ENCODE peak calls at places on chromosome 2, in seven cellular contexts. M, E, D, X, J, N and I are unnamed samples.
A peak's percentile ranks its signal among the peaks of the same experiment; 100 is the strongest.

GRCh38 chr2:120352701-120353590 is 7.0 kb downstream of the INHBB start:
- DNase-seq in J (no peak), D (no peak), N (no peak), M (no peak), X (no peak), E (no peak), I (no peak)

GRCh38 chr2:71484354-71484753 is 31.0 kb downstream of the DYSF start:
- DNase-seq in J (no peak), D (no peak), E (no peak), M (no peak), X (no peak), N (no peak), I (no peak)

GRCh38 chr2:62197017-62197586 is 1.2 kb downstream of the B3GNT2 start:
- DNase-seq in D (peak; percentile 77), J (peak; percentile 23), X (peak; percentile 29), M (no peak), N (peak; percentile 43), E (peak; percentile 50), I (peak; percentile 15)

GRCh38 chr2:22855081-22855480 is 529.9 kb upstream of the KLHL29 start:
- DNase-seq in E (no peak), N (no peak), X (no peak), D (no peak), M (no peak), J (no peak), I (no peak)

GRCh38 chr2:157627594-157628281 is 926 bp downstream of the ACVR1C start:
- DNase-seq in E (no peak), X (peak; percentile 10), J (peak; percentile 12), D (no peak), M (no peak), N (no peak), I (peak; percentile 15)

GRCh38 chr2:216776076-216776726 is 80.9 kb upstream of the IGFBP5 start:
- DNase-seq in M (peak; percentile 96), D (no peak), X (no peak), J (no peak), E (no peak), N (no peak), I (no peak)

GRCh38 chr2:61465045-61465444 is 5.8 kb downstream of the USP34 start:
- DNase-seq in N (no peak), D (no peak), M (no peak), X (no peak), J (no peak), E (no peak), I (no peak)

GRCh38 chr2:10305254-10305635 is 2.5 kb downstream of the HPCAL1 start:
- DNase-seq in X (peak; percentile 34), M (no peak), D (no peak), J (no peak), N (no peak), E (no peak), I (no peak)

GRCh38 chr2:24209389-24210105 is 34.7 kb downstream of the FAM228A start:
- DNase-seq in N (no peak), X (peak; percentile 9), E (no peak), D (no peak), J (no peak), M (no peak), I (no peak)

GRCh38 chr2:9029721-9030120 is 26.2 kb upstream of the MBOAT2 start:
- DNase-seq in E (no peak), N (no peak), D (no peak), M (peak; percentile 70), J (no peak), X (no peak), I (no peak)

GRCh38 chr2:171837736-171838135 is 56.3 kb downstream of the SLC25A12 start:
- DNase-seq in X (peak; percentile 9), M (no peak), N (no peak), E (no peak), D (no peak), J (no peak), I (no peak)

GRCh38 chr2:81225756-81226155 is 921.2 kb upstream of the LRRTM1 start:
- DNase-seq in D (no peak), J (no peak), N (no peak), M (no peak), E (no peak), X (no peak), I (no peak)

GRCh38 chr2:33033524-33034150 is 86.9 kb downstream of the LTBP1 start:
- DNase-seq in D (peak; percentile 50), E (peak; percentile 67), J (no peak), N (no peak), M (no peak), X (peak; percentile 61), I (no peak)

GRCh38 chr2:63047534-63048281 is 2.9 kb upstream of the OTX1 start:
- DNase-seq in E (no peak), X (peak; percentile 10), N (peak; percentile 33), J (no peak), M (peak; percentile 2), D (no peak), I (no peak)

GRCh38 chr2:8627692-8628085 is 54.2 kb upstream of the ID2 start:
- DNase-seq in J (no peak), M (peak; percentile 43), E (no peak), X (no peak), N (no peak), D (no peak), I (no peak)